ENCODE peak calls at places on chromosomes 6 and 20, in ten cellular contexts. One of them, this sample, is unnamed.

GRCh38 chr20:45485388-45485787 is 15.8 kb downstream of the WFDC2 start:
- DNase-seq in NCI-H774: no peak
- DNase-seq in NCI-H460: no peak
- DNase-seq in nephron progenitor cell: no peak
- DNase-seq in COR-L47: no peak
- DNase-seq in endothelial cell: no peak
- DNase-seq in NAMALWA: no peak
- DNase-seq in H1: no peak
- DNase-seq in NCI-H1436: no peak
- DNase-seq in fibroblast of the conjunctiva: no peak
- DNase-seq in this sample: no peak

GRCh38 chr6:119449253-119450156 is 99.9 kb upstream of the MAN1A1 start:
- DNase-seq in NCI-H774: no peak
- DNase-seq in NCI-H460: no peak
- DNase-seq in nephron progenitor cell: no peak
- DNase-seq in COR-L47: no peak
- DNase-seq in endothelial cell: no peak
- DNase-seq in NAMALWA: peak
- DNase-seq in H1: no peak
- DNase-seq in NCI-H1436: no peak
- DNase-seq in fibroblast of the conjunctiva: no peak
- DNase-seq in this sample: no peak

GRCh38 chr20:36340593-36340990 is 34.5 kb downstream of the DLGAP4 start:
- DNase-seq in NCI-H774: no peak
- DNase-seq in NCI-H460: no peak
- DNase-seq in nephron progenitor cell: no peak
- DNase-seq in COR-L47: no peak
- DNase-seq in endothelial cell: no peak
- DNase-seq in NAMALWA: no peak
- DNase-seq in H1: no peak
- DNase-seq in NCI-H1436: no peak
- DNase-seq in fibroblast of the conjunctiva: no peak
- DNase-seq in this sample: no peak

GRCh38 chr6:14818422-14818884 is 427.4 kb upstream of the JARID2 start:
- DNase-seq in NCI-H774: no peak
- DNase-seq in NCI-H460: no peak
- DNase-seq in nephron progenitor cell: no peak
- DNase-seq in COR-L47: peak
- DNase-seq in endothelial cell: no peak
- DNase-seq in NAMALWA: no peak
- DNase-seq in H1: no peak
- DNase-seq in NCI-H1436: no peak
- DNase-seq in fibroblast of the conjunctiva: no peak
- DNase-seq in this sample: no peak

GRCh38 chr6:34154668-34155447 is 9.0 kb upstream of the GRM4 start:
- DNase-seq in NCI-H774: peak
- DNase-seq in NCI-H460: no peak
- DNase-seq in nephron progenitor cell: peak
- DNase-seq in COR-L47: peak
- DNase-seq in endothelial cell: peak
- DNase-seq in NAMALWA: peak
- DNase-seq in H1: peak
- DNase-seq in NCI-H1436: peak
- DNase-seq in fibroblast of the conjunctiva: no peak
- DNase-seq in this sample: no peak

GRCh38 chr6:139082370-139082769 is 52.5 kb upstream of the HECA start:
- DNase-seq in NCI-H774: no peak
- DNase-seq in NCI-H460: no peak
- DNase-seq in nephron progenitor cell: no peak
- DNase-seq in COR-L47: no peak
- DNase-seq in endothelial cell: no peak
- DNase-seq in NAMALWA: no peak
- DNase-seq in H1: no peak
- DNase-seq in NCI-H1436: no peak
- DNase-seq in fibroblast of the conjunctiva: no peak
- DNase-seq in this sample: no peak

GRCh38 chr20:58471835-58472164 is 43.4 kb downstream of the APCDD1L start:
- DNase-seq in NCI-H774: no peak
- DNase-seq in NCI-H460: no peak
- DNase-seq in nephron progenitor cell: no peak
- DNase-seq in COR-L47: no peak
- DNase-seq in endothelial cell: no peak
- DNase-seq in NAMALWA: no peak
- DNase-seq in H1: peak
- DNase-seq in NCI-H1436: no peak
- DNase-seq in fibroblast of the conjunctiva: no peak
- DNase-seq in this sample: no peak

GRCh38 chr6:5012531-5012930 is 8.7 kb upstream of the RPP40 start:
- DNase-seq in NCI-H774: no peak
- DNase-seq in NCI-H460: no peak
- DNase-seq in nephron progenitor cell: no peak
- DNase-seq in COR-L47: no peak
- DNase-seq in endothelial cell: no peak
- DNase-seq in NAMALWA: no peak
- DNase-seq in H1: no peak
- DNase-seq in NCI-H1436: no peak
- DNase-seq in fibroblast of the conjunctiva: no peak
- DNase-seq in this sample: no peak

GRCh38 chr20:17849901-17850673 is 118.5 kb downstream of the SNX5 start:
- DNase-seq in NCI-H774: no peak
- DNase-seq in NCI-H460: peak
- DNase-seq in nephron progenitor cell: no peak
- DNase-seq in COR-L47: no peak
- DNase-seq in endothelial cell: no peak
- DNase-seq in NAMALWA: no peak
- DNase-seq in H1: no peak
- DNase-seq in NCI-H1436: no peak
- DNase-seq in fibroblast of the conjunctiva: peak
- DNase-seq in this sample: peak

This sample was measured in AG04450.